ENCODE peak calls at places on chromosomes 6 and 20, in four cellular contexts. V is GM12865; C is central memory CD8-positive, alpha-beta T cell; D is RKO. K is an unnamed sample.

GRCh38 chr20:1567392-1568165 is 10.1 kb upstream of the SIRPD start:
- DNase-seq in D (peak; percentile 34), V (no peak), C (no peak), K (no peak)

GRCh38 chr6:127980996-127981395 is 80.1 kb upstream of the THEMIS start:
- DNase-seq in V (no peak), C (no peak), D (no peak), K (no peak)

GRCh38 chr6:134757911-134758361 is 192.0 kb downstream of the ALDH8A1 start:
- DNase-seq in C (no peak), D (no peak), V (no peak), K (no peak)

GRCh38 chr6:30508890-30509736 is 19.8 kb downstream of the HLA-E start:
- DNase-seq in D (no peak), V (peak; percentile 86), C (no peak), K (peak; percentile 76)

GRCh38 chr20:21190866-21191265 is 65.0 kb downstream of the KIZ start:
- DNase-seq in C (no peak), V (no peak), D (no peak), K (no peak)

GRCh38 chr6:6332240-6332639 is 11.8 kb upstream of the F13A1 start:
- DNase-seq in C (no peak), D (no peak), V (peak; percentile 92), K (peak; percentile 94)

GRCh38 chr6:37679539-37680476 is 17.9 kb downstream of the MDGA1 start:
- DNase-seq in C (no peak), D (no peak), V (peak; percentile 82), K (peak; percentile 74)

GRCh38 chr6:158047120-158047518 is 65.5 kb downstream of the SYNJ2 start:
- DNase-seq in D (no peak), C (no peak), V (peak; percentile 66), K (no peak)

GRCh38 chr6:220736-221475 is 71.4 kb upstream of the DUSP22 start:
- DNase-seq in D (no peak), V (peak; percentile 90), C (no peak), K (peak; percentile 44)

GRCh38 chr20:12173333-12173732 is 255.6 kb downstream of the BTBD3 start:
- DNase-seq in D (no peak), V (no peak), C (no peak), K (no peak)

GRCh38 chr20:44137210-44137781 is 49.7 kb downstream of the JPH2 start:
- DNase-seq in C (no peak), V (no peak), D (no peak), K (no peak)

GRCh38 chr20:21395666-21396044 is 1.7 kb downstream of the NKX2-4 start:
- DNase-seq in C (no peak), V (peak; percentile 38), D (no peak), K (no peak)

GRCh38 chr20:53857723-53858236 is 212.6 kb downstream of the BCAS1 start:
- DNase-seq in D (no peak), V (no peak), C (no peak), K (no peak)

GRCh38 chr6:25601797-25602679 is 50.0 kb upstream of the SCGN start:
- DNase-seq in D (peak; percentile 68), V (peak; percentile 59), C (no peak), K (peak; percentile 71)

GRCh38 chr6:30798501-30798900 is 54.2 kb upstream of the IER3 start:
- DNase-seq in D (no peak), V (no peak), C (no peak), K (no peak)

GRCh38 chr20:37387519-37388269 is 41.8 kb downstream of the SRC start:
- DNase-seq in V (no peak), D (no peak), C (no peak), K (no peak)

GRCh38 chr6:163249651-163250101 is 164.8 kb upstream of the QKI start:
- DNase-seq in V (no peak), C (no peak), D (no peak), K (no peak)

GRCh38 chr6:155013457-155013876 is 18.4 kb downstream of the TIAM2 start:
- DNase-seq in C (no peak), V (no peak), D (no peak), K (no peak)

GRCh38 chr6:170125447-170126300 is 165.2 kb downstream of the DLL1 start:
- DNase-seq in C (no peak), V (no peak), D (no peak), K (no peak)

GRCh38 chr6:113632220-113632864 is 224.8 kb upstream of the MARCKS start:
- DNase-seq in C (no peak), V (peak; percentile 94), D (peak; percentile 91), K (peak; percentile 27)

GRCh38 chr6:81748946-81749345 is 3.5 kb downstream of the TENT5A start:
- DNase-seq in C (no peak), V (no peak), D (no peak), K (no peak)

GRCh38 chr20:32672315-32672981 is 1.3 kb downstream of the C20orf203 start:
- DNase-seq in V (peak; percentile 35), D (no peak), C (no peak), K (peak; percentile 70)

GRCh38 chr6:126047648-126048047 is 61.3 kb downstream of the TRMT11 start:
- DNase-seq in V (no peak), C (no peak), D (no peak), K (no peak)

GRCh38 chr6:35370124-35370741 is 27.9 kb downstream of the PPARD start:
- DNase-seq in C (no peak), V (peak; percentile 81), D (peak; percentile 73), K (peak; percentile 71)

K was measured in OCI-LY7.